ENCODE peak calls at places on chromosomes 1 and 21, in eight cellular contexts. I is memory B cell; F is activated CD4-positive, alpha-beta T cell treated with anti-CD3 and anti-CD28 coated beads, Interleukin-2, amount 50 U/mL, for 48 hours; C is Right ventricle myocardium superior; T is tibial artery; V is heart right ventricle; E is H7; K is endothelial cell. L is an unnamed sample.

GRCh38 chr1:58900401-58900800 is 116.6 kb upstream of the JUN start:
- DNase-seq in I (no peak), F (no peak), C (no peak), T (no peak), V (no peak), E (no peak), K (no peak), L (no peak)

GRCh38 chr1:110107867-110108469 is 4.3 kb upstream of the UBL4B start:
- DNase-seq in I (no peak), F (no peak), C (no peak), T (no peak), V (no peak), E (no peak), K (no peak), L (no peak)

GRCh38 chr1:91346824-91347223 is 57.8 kb downstream of the HFM1 start:
- DNase-seq in I (no peak), F (no peak), C (no peak), T (no peak), V (no peak), E (no peak), K (no peak), L (no peak)

GRCh38 chr1:92980732-92981647 is 19.7 kb upstream of the DIPK1A start:
- DNase-seq in I (no peak), F (no peak), C (no peak), T (no peak), V (no peak), E (no peak), K (no peak), L (no peak)

GRCh38 chr1:91617242-91617837 is 116.7 kb downstream of the CDC7 start:
- DNase-seq in I (no peak), F (no peak), C (peak), T (no peak), V (peak), E (peak), K (no peak), L (no peak)

GRCh38 chr1:226738995-226739695 is at the start of gene ITPKB:
- DNase-seq in I (peak), F (peak), C (peak), T (peak), V (peak), E (no peak), K (peak), L (no peak)

GRCh38 chr1:54378157-54378883 is 27.9 kb downstream of the SSBP3 start:
- DNase-seq in I (no peak), F (no peak), C (no peak), T (no peak), V (no peak), E (peak), K (peak), L (no peak)

GRCh38 chr1:162856260-162856659 is 4.7 kb downstream of the CCDC190 start:
- DNase-seq in I (no peak), F (no peak), C (no peak), T (no peak), V (no peak), E (no peak), K (no peak), L (no peak)

GRCh38 chr1:182370532-182370931 is 21.1 kb downstream of the GLUL start:
- DNase-seq in I (no peak), F (no peak), C (no peak), T (no peak), V (no peak), E (no peak), K (no peak), L (no peak)

GRCh38 chr1:41404308-41404755 is 43.1 kb downstream of the FOXO6 start:
- DNase-seq in I (no peak), F (peak), C (peak), T (no peak), V (no peak), E (peak), K (peak), L (no peak)

GRCh38 chr1:63817152-63817667 is 43.4 kb downstream of the ROR1 start:
- DNase-seq in I (no peak), F (no peak), C (no peak), T (no peak), V (no peak), E (no peak), K (no peak), L (no peak)

GRCh38 chr21:14981246-14981645 is 83.6 kb downstream of the NRIP1 start:
- DNase-seq in I (no peak), F (no peak), C (no peak), T (no peak), V (no peak), E (no peak), K (no peak), L (no peak)

GRCh38 chr1:243558556-243558955 is 291.5 kb downstream of the AKT3 start:
- DNase-seq in I (no peak), F (no peak), C (no peak), T (no peak), V (no peak), E (no peak), K (no peak), L (no peak)

GRCh38 chr21:41164981-41165650 is 2.8 kb upstream of the BACE2 start:
- DNase-seq in I (no peak), F (no peak), C (no peak), T (no peak), V (no peak), E (no peak), K (no peak), L (no peak)

GRCh38 chr21:45894107-45894810 is 87.3 kb upstream of the COL6A1 start:
- DNase-seq in I (no peak), F (no peak), C (peak), T (no peak), V (peak), E (no peak), K (no peak), L (no peak)

GRCh38 chr1:203669739-203670138 is 43.1 kb downstream of the ATP2B4 start:
- DNase-seq in I (no peak), F (no peak), C (no peak), T (no peak), V (no peak), E (peak), K (no peak), L (no peak)

GRCh38 chr21:39137248-39138186 is 45.7 kb downstream of the PSMG1 start:
- DNase-seq in I (no peak), F (peak), C (no peak), T (no peak), V (no peak), E (peak), K (no peak), L (no peak)

GRCh38 chr1:192539450-192540132 is 36.0 kb upstream of the RGS1 start:
- DNase-seq in I (no peak), F (no peak), C (no peak), T (no peak), V (no peak), E (no peak), K (peak), L (no peak)

GRCh38 chr1:43225168-43225567 is 44.6 kb upstream of the TMEM125 start:
- DNase-seq in I (no peak), F (no peak), C (no peak), T (no peak), V (no peak), E (no peak), K (no peak), L (no peak)

GRCh38 chr1:197024460-197024859 is 42.6 kb downstream of the F13B start:
- DNase-seq in I (no peak), F (no peak), C (no peak), T (no peak), V (no peak), E (no peak), K (no peak), L (no peak)

GRCh38 chr1:153122831-153123421 is 9.6 kb upstream of the SPRR2F start:
- DNase-seq in I (no peak), F (no peak), C (no peak), T (no peak), V (no peak), E (peak), K (peak), L (no peak)